ENCODE peak calls at places on chromosomes 16 and 17, in ten cellular contexts. One of them, this sample, is unnamed.

GRCh38 chr17:64234961-64235360 is 28.1 kb downstream of the TEX2 start:
- DNase-seq in CD8-positive, alpha-beta T cell: no peak
- DNase-seq in left ventricle myocardium inferior: no peak
- DNase-seq in psoas muscle: no peak
- DNase-seq in uterus: no peak
- DNase-seq in PC-9: no peak
- DNase-seq in CD8-positive, alpha-beta memory T cell: no peak
- DNase-seq in A549: no peak
- DNase-seq in transverse colon: no peak
- DNase-seq in adipocyte: no peak
- DNase-seq in this sample: no peak

GRCh38 chr16:88504489-88505404 is 51.7 kb downstream of the ZFPM1 start:
- DNase-seq in CD8-positive, alpha-beta T cell: no peak
- DNase-seq in left ventricle myocardium inferior: no peak
- DNase-seq in psoas muscle: no peak
- DNase-seq in uterus: no peak
- DNase-seq in PC-9: no peak
- DNase-seq in CD8-positive, alpha-beta memory T cell: no peak
- DNase-seq in A549: no peak
- DNase-seq in transverse colon: peak; percentile 46
- DNase-seq in adipocyte: no peak
- DNase-seq in this sample: peak; percentile 94

GRCh38 chr17:61400786-61401279 is 1.2 kb downstream of the TBX2 start:
- DNase-seq in CD8-positive, alpha-beta T cell: no peak
- DNase-seq in left ventricle myocardium inferior: no peak
- DNase-seq in psoas muscle: no peak
- DNase-seq in uterus: peak; percentile 20
- DNase-seq in PC-9: no peak
- DNase-seq in CD8-positive, alpha-beta memory T cell: no peak
- DNase-seq in A549: no peak
- DNase-seq in transverse colon: no peak
- DNase-seq in adipocyte: peak; percentile 45
- DNase-seq in this sample: no peak

GRCh38 chr16:75219838-75220237 is 1.1 kb downstream of the CTRB1 start:
- DNase-seq in CD8-positive, alpha-beta T cell: no peak
- DNase-seq in left ventricle myocardium inferior: no peak
- DNase-seq in psoas muscle: no peak
- DNase-seq in uterus: no peak
- DNase-seq in PC-9: no peak
- DNase-seq in CD8-positive, alpha-beta memory T cell: no peak
- DNase-seq in A549: no peak
- DNase-seq in transverse colon: no peak
- DNase-seq in adipocyte: no peak
- DNase-seq in this sample: no peak

GRCh38 chr16:85611455-85612190 is 1.5 kb upstream of the GSE1 start:
- DNase-seq in CD8-positive, alpha-beta T cell: peak; percentile 59
- DNase-seq in left ventricle myocardium inferior: peak; percentile 87
- DNase-seq in psoas muscle: peak; percentile 94
- DNase-seq in uterus: peak; percentile 76
- DNase-seq in PC-9: peak; percentile 64
- DNase-seq in CD8-positive, alpha-beta memory T cell: peak; percentile 51
- DNase-seq in A549: peak; percentile 75
- DNase-seq in transverse colon: peak; percentile 86
- DNase-seq in adipocyte: peak; percentile 95
- DNase-seq in this sample: peak; percentile 92

GRCh38 chr16:21950782-21951521 is 2.2 kb upstream of the UQCRC2 start:
- DNase-seq in CD8-positive, alpha-beta T cell: peak; percentile 33
- DNase-seq in left ventricle myocardium inferior: no peak
- DNase-seq in psoas muscle: no peak
- DNase-seq in uterus: no peak
- DNase-seq in PC-9: peak; percentile 41
- DNase-seq in CD8-positive, alpha-beta memory T cell: peak; percentile 26
- DNase-seq in A549: peak; percentile 54
- DNase-seq in transverse colon: no peak
- DNase-seq in adipocyte: peak; percentile 43
- DNase-seq in this sample: peak; percentile 18

GRCh38 chr16:81094771-81095251 is 1.4 kb downstream of the GCSH start:
- DNase-seq in CD8-positive, alpha-beta T cell: no peak
- DNase-seq in left ventricle myocardium inferior: no peak
- DNase-seq in psoas muscle: no peak
- DNase-seq in uterus: no peak
- DNase-seq in PC-9: no peak
- DNase-seq in CD8-positive, alpha-beta memory T cell: no peak
- DNase-seq in A549: no peak
- DNase-seq in transverse colon: no peak
- DNase-seq in adipocyte: peak; percentile 43
- DNase-seq in this sample: no peak

GRCh38 chr17:79022507-79022991 is 1.4 kb upstream of the C1QTNF1 start:
- DNase-seq in CD8-positive, alpha-beta T cell: no peak
- DNase-seq in left ventricle myocardium inferior: peak; percentile 81
- DNase-seq in psoas muscle: peak; percentile 74
- DNase-seq in uterus: no peak
- DNase-seq in PC-9: no peak
- DNase-seq in CD8-positive, alpha-beta memory T cell: no peak
- DNase-seq in A549: no peak
- DNase-seq in transverse colon: no peak
- DNase-seq in adipocyte: no peak
- DNase-seq in this sample: peak; percentile 39

DNA sequence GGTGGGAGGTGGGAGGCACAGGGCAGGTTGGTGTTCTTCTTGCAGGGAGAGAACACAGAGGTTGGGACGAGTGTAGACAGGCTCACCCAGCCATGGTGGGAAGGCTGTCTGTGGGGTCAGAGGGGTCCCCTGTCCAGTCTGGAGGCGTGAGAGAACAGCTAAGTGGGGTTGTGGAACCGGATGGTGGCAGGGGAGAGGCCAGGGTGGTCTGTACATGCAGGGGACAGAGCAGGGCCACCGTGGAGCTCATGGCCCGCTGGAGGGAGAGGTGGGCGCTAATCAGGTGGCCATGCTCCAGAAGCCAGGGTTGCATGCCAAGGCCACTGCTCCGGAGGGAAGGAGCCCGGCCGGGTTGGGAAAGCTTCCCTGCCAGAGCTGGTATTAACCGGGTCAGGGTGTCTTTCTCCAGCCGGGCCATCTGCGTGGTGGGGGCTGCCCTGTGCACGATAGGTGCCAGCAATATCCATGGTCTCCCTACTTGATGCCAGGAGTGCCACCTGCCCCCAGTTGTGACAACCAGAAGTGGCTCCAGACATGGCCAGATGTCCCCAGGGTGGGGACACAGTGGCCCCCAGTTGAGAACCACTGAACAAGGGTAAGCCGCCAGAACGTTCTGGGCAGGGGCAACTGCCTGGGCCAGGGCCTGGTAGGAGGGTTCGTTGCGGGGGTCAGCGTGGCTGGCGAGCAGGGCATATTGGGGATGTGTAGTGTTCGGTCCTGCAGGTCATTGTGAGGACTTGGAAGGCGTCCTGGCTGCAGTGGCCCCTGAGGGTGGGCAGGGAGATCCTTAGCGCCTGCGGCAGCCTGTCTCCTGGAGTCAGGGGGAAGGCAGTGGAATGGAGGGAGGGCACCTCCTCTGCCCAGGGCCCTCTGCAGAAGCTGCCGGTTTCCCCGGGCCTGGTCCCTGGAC is 5.1 kb downstream of the SNN start:
- DNase-seq in CD8-positive, alpha-beta T cell: no peak
- DNase-seq in left ventricle myocardium inferior: no peak
- DNase-seq in psoas muscle: peak; percentile 71
- DNase-seq in uterus: no peak
- DNase-seq in PC-9: no peak
- DNase-seq in CD8-positive, alpha-beta memory T cell: no peak
- DNase-seq in A549: no peak
- DNase-seq in transverse colon: no peak
- DNase-seq in adipocyte: no peak
- DNase-seq in this sample: no peak
- H3K4me1 ChIP-seq in CD8-positive, alpha-beta T cell: peaks cover 59% of the 10 kb centered on the region
- H3K4me1 ChIP-seq in left ventricle myocardium inferior: peaks cover 98% of the 10 kb centered on the region
- H3K4me1 ChIP-seq in psoas muscle: peaks cover 86% of the 10 kb centered on the region
- H3K4me1 ChIP-seq in uterus: peaks cover 6% of the 10 kb centered on the region
- H3K4me1 ChIP-seq in PC-9: no peaks in the 10 kb centered on the region
- H3K4me1 ChIP-seq in CD8-positive, alpha-beta memory T cell: peaks cover 44% of the 10 kb centered on the region
- H3K4me1 ChIP-seq in A549: peaks cover 74% of the 10 kb centered on the region
- H3K4me1 ChIP-seq in transverse colon: peaks cover 70% of the 10 kb centered on the region
- H3K4me1 ChIP-seq in adipocyte: peaks cover 22% of the 10 kb centered on the region
- H3K4me1 ChIP-seq in this sample: peaks cover 67% of the 10 kb centered on the region

DNA sequence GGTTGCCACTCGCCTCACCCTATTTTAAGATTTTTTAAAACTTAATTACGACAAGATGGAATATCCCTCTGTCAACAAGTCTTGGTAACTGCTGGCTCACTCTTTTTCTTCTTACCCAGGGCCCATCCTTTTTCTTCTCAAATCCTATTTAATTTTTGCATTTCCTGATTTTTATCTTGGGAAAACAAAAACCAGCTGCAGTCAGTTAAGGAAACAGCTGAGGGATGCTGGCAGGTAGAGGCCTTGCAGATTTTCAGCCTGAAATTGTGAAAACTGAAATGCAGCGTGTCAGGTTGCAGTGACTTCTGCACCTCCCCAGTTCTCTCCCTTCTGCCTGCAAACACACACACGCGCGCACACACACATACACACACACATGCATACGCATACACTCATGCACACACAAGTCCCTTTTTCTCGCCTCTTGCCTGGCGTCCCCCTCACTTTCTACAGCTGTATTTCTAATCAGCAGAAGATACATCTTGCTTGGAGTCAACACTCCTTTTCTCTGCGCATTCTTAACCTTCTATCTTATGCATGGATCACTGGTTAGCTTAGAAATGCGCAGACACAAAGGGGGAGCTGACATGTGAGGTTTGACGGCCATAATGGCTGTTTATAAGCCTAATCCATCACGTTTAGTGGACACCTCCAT is 391.9 kb upstream of the SALL1 start:
- DNase-seq in CD8-positive, alpha-beta T cell: no peak
- DNase-seq in left ventricle myocardium inferior: no peak
- DNase-seq in psoas muscle: no peak
- DNase-seq in uterus: no peak
- DNase-seq in PC-9: no peak
- DNase-seq in CD8-positive, alpha-beta memory T cell: no peak
- DNase-seq in A549: no peak
- DNase-seq in transverse colon: no peak
- DNase-seq in adipocyte: no peak
- DNase-seq in this sample: no peak
- H3K4me1 ChIP-seq in CD8-positive, alpha-beta T cell: no peaks in the 10 kb centered on the region
- H3K4me1 ChIP-seq in left ventricle myocardium inferior: no peaks in the 10 kb centered on the region
- H3K4me1 ChIP-seq in psoas muscle: no peaks in the 10 kb centered on the region
- H3K4me1 ChIP-seq in uterus: no peaks in the 10 kb centered on the region
- H3K4me1 ChIP-seq in PC-9: no peaks in the 10 kb centered on the region
- H3K4me1 ChIP-seq in CD8-positive, alpha-beta memory T cell: no peaks in the 10 kb centered on the region
- H3K4me1 ChIP-seq in A549: peaks cover 26% of the 10 kb centered on the region
- H3K4me1 ChIP-seq in transverse colon: no peaks in the 10 kb centered on the region
- H3K4me1 ChIP-seq in adipocyte: peaks cover 10% of the 10 kb centered on the region
- H3K4me1 ChIP-seq in this sample: no peaks in the 10 kb centered on the region

DNA sequence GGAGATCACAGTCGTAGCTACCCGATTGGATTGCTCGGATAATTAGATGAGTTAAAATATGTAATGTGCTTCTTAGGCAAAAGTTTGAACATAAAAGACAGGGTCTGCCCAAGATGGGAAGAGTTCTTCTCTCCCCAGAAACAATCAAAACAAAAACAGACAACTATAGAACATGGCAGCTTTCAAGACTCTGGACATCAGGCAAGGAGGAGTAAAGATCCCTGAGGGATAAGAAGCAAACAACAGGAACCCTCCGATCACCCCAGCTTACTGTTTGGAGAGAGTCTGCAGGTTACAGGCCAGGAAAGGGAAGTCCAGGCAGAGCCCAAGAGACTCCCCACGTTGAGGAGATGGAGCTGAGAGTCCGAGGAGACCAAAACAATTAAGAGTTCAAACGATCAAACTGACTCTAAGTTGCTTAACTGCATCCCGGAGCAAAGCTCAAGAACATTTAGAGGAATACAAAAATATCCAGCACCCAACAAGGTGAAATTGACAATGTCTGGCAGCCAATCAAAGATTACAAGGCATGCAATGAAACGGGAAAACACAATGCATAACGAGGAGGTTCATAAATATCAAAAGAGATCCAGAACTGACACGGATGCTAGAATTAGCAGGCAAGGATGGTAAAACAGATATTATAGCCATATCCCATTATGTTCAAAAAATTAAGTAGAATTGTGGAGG is 3.9 kb downstream of the ASGR2 start:
- DNase-seq in CD8-positive, alpha-beta T cell: no peak
- DNase-seq in left ventricle myocardium inferior: no peak
- DNase-seq in psoas muscle: no peak
- DNase-seq in uterus: no peak
- DNase-seq in PC-9: no peak
- DNase-seq in CD8-positive, alpha-beta memory T cell: no peak
- DNase-seq in A549: no peak
- DNase-seq in transverse colon: no peak
- DNase-seq in adipocyte: no peak
- DNase-seq in this sample: no peak
- H3K4me1 ChIP-seq in CD8-positive, alpha-beta T cell: no peaks in the 10 kb centered on the region
- H3K4me1 ChIP-seq in left ventricle myocardium inferior: no peaks in the 10 kb centered on the region
- H3K4me1 ChIP-seq in psoas muscle: no peaks in the 10 kb centered on the region
- H3K4me1 ChIP-seq in uterus: no peaks in the 10 kb centered on the region
- H3K4me1 ChIP-seq in PC-9: no peaks in the 10 kb centered on the region
- H3K4me1 ChIP-seq in CD8-positive, alpha-beta memory T cell: no peaks in the 10 kb centered on the region
- H3K4me1 ChIP-seq in A549: peaks cover 9% of the 10 kb centered on the region
- H3K4me1 ChIP-seq in transverse colon: no peaks in the 10 kb centered on the region
- H3K4me1 ChIP-seq in adipocyte: no peaks in the 10 kb centered on the region
- H3K4me1 ChIP-seq in this sample: no peaks in the 10 kb centered on the region

GRCh38 chr17:67241719-67242341 is 3.2 kb downstream of the HELZ start:
- DNase-seq in CD8-positive, alpha-beta T cell: no peak
- DNase-seq in left ventricle myocardium inferior: no peak
- DNase-seq in psoas muscle: no peak
- DNase-seq in uterus: no peak
- DNase-seq in PC-9: no peak
- DNase-seq in CD8-positive, alpha-beta memory T cell: no peak
- DNase-seq in A549: no peak
- DNase-seq in transverse colon: no peak
- DNase-seq in adipocyte: no peak
- DNase-seq in this sample: no peak

GRCh38 chr17:67244621-67245072 is 349 bp downstream of the HELZ start:
- DNase-seq in CD8-positive, alpha-beta T cell: no peak
- DNase-seq in left ventricle myocardium inferior: peak; percentile 18
- DNase-seq in psoas muscle: peak; percentile 57
- DNase-seq in uterus: no peak
- DNase-seq in PC-9: no peak
- DNase-seq in CD8-positive, alpha-beta memory T cell: no peak
- DNase-seq in A549: peak; percentile 23
- DNase-seq in transverse colon: peak; percentile 19
- DNase-seq in adipocyte: peak; percentile 49
- DNase-seq in this sample: no peak

GRCh38 chr17:67245073-67245693 is at the start of gene HELZ:
- DNase-seq in CD8-positive, alpha-beta T cell: peak; percentile 66
- DNase-seq in left ventricle myocardium inferior: peak; percentile 74
- DNase-seq in psoas muscle: peak; percentile 83
- DNase-seq in uterus: peak; percentile 62
- DNase-seq in PC-9: peak; percentile 77
- DNase-seq in CD8-positive, alpha-beta memory T cell: peak; percentile 80
- DNase-seq in A549: peak; percentile 89
- DNase-seq in transverse colon: peak; percentile 83
- DNase-seq in adipocyte: peak; percentile 94
- DNase-seq in this sample: peak; percentile 72

GRCh38 chr17:67245694-67246397 is 850 bp upstream of the HELZ start:
- DNase-seq in CD8-positive, alpha-beta T cell: peak; percentile 41
- DNase-seq in left ventricle myocardium inferior: peak; percentile 24
- DNase-seq in psoas muscle: peak; percentile 56
- DNase-seq in uterus: no peak
- DNase-seq in PC-9: no peak
- DNase-seq in CD8-positive, alpha-beta memory T cell: peak; percentile 43
- DNase-seq in A549: no peak
- DNase-seq in transverse colon: peak; percentile 62
- DNase-seq in adipocyte: peak; percentile 51
- DNase-seq in this sample: peak; percentile 56

GRCh38 chr17:67243284-67243683 is 1.7 kb downstream of the HELZ start:
- DNase-seq in CD8-positive, alpha-beta T cell: no peak
- DNase-seq in left ventricle myocardium inferior: no peak
- DNase-seq in psoas muscle: no peak
- DNase-seq in uterus: no peak
- DNase-seq in PC-9: no peak
- DNase-seq in CD8-positive, alpha-beta memory T cell: no peak
- DNase-seq in A549: no peak
- DNase-seq in transverse colon: no peak
- DNase-seq in adipocyte: peak; percentile 34
- DNase-seq in this sample: no peak
- H3K4me1 ChIP-seq in CD8-positive, alpha-beta T cell: peaks cover 35% of the 10 kb centered on the region
- H3K4me1 ChIP-seq in left ventricle myocardium inferior: peaks cover 79% of the 10 kb centered on the region
- H3K4me1 ChIP-seq in psoas muscle: peaks cover 50% of the 10 kb centered on the region
- H3K4me1 ChIP-seq in uterus: no peaks in the 10 kb centered on the region
- H3K4me1 ChIP-seq in PC-9: peaks cover 27% of the 10 kb centered on the region
- H3K4me1 ChIP-seq in CD8-positive, alpha-beta memory T cell: peaks cover 56% of the 10 kb centered on the region
- H3K4me1 ChIP-seq in A549: peaks cover 28% of the 10 kb centered on the region
- H3K4me1 ChIP-seq in transverse colon: peaks cover 56% of the 10 kb centered on the region
- H3K4me1 ChIP-seq in adipocyte: peaks cover 52% of the 10 kb centered on the region
- H3K4me1 ChIP-seq in this sample: peaks cover 55% of the 10 kb centered on the region

This sample was measured in body of pancreas.